ENCODE peak calls at places on chromosomes 6 and 20, in five cellular contexts. Z is natural killer cell; F is activated naive CD8-positive, alpha-beta T cell treated with anti-CD3 and anti-CD28 coated beads for 36 hours; X is mucosa of gallbladder; J is nephron progenitor cell. Y is an unnamed sample.

GRCh38 chr6:124854338-124854922 is 107.8 kb upstream of the RNF217 start:
- DNase-seq in Z (no peak), F (no peak), X (no peak), J (no peak), Y (no peak)

GRCh38 chr20:41141153-41141815 is 3.9 kb downstream of the PLCG1 start:
- DNase-seq in Z (no peak), F (no peak), X (peak; percentile 34), J (no peak), Y (no peak)

GRCh38 chr6:109453594-109454482 is 1.7 kb downstream of the MICAL1 start:
- DNase-seq in Z (no peak), F (no peak), X (no peak), J (peak; percentile 25), Y (no peak)

GRCh38 chr20:45445805-45446562 is 23.6 kb upstream of the WFDC2 start:
- DNase-seq in Z (no peak), F (peak; percentile 26), X (no peak), J (peak; percentile 76), Y (no peak)

GRCh38 chr6:163745566-163746400 is 331.3 kb downstream of the QKI start:
- DNase-seq in Z (no peak), F (no peak), X (no peak), J (peak; percentile 39), Y (no peak)

GRCh38 chr6:1391692-1392309 is 2.4 kb downstream of the FOXF2 start:
- DNase-seq in Z (no peak), F (no peak), X (no peak), J (no peak), Y (no peak)

GRCh38 chr6:26420607-26421235 is 18.6 kb downstream of the BTN3A1 start:
- DNase-seq in Z (no peak), F (no peak), X (peak; percentile 17), J (peak; percentile 27), Y (peak; percentile 24)

GRCh38 chr6:152471459-152472070 is 165.6 kb downstream of the SYNE1 start:
- DNase-seq in Z (no peak), F (no peak), X (no peak), J (peak; percentile 4), Y (no peak)

GRCh38 chr6:63449714-63450113 is 122.6 kb upstream of the LOC128125822 start:
- DNase-seq in Z (no peak), F (no peak), X (no peak), J (no peak), Y (no peak)

GRCh38 chr6:116483616-116484015 is 22.4 kb downstream of the CALHM6 start:
- DNase-seq in Z (no peak), F (no peak), X (no peak), J (no peak), Y (no peak)

GRCh38 chr6:130020892-130021483 is 2.6 kb downstream of the L3MBTL3 start:
- DNase-seq in Z (peak; percentile 65), F (peak; percentile 74), X (peak; percentile 91), J (peak; percentile 71), Y (peak; percentile 92)

GRCh38 chr6:126440923-126441322 is 101.0 kb downstream of the CENPW start:
- DNase-seq in Z (no peak), F (no peak), X (no peak), J (no peak), Y (no peak)

GRCh38 chr20:38277691-38278090 is 17.2 kb upstream of the KIAA1755 start:
- DNase-seq in Z (no peak), F (no peak), X (no peak), J (no peak), Y (no peak)

GRCh38 chr6:63923139-63923739 is 287.6 kb downstream of the PHF3 start:
- DNase-seq in Z (no peak), F (no peak), X (no peak), J (no peak), Y (peak; percentile 24)

GRCh38 chr6:28838634-28839442 is 84.9 kb downstream of the TRIM27 start:
- DNase-seq in Z (peak; percentile 74), F (peak; percentile 92), X (peak; percentile 85), J (peak; percentile 92), Y (peak; percentile 89)

GRCh38 chr6:72560721-72561593 is 60.9 kb upstream of the KCNQ5 start:
- DNase-seq in Z (no peak), F (no peak), X (no peak), J (no peak), Y (no peak)

GRCh38 chr6:56959938-56960337 is 5.0 kb downstream of the BEND6 start:
- DNase-seq in Z (no peak), F (no peak), X (no peak), J (no peak), Y (no peak)

GRCh38 chr6:9461161-9461560 is 953.7 kb downstream of the TFAP2A start:
- DNase-seq in Z (no peak), F (no peak), X (no peak), J (no peak), Y (no peak)

GRCh38 chr20:41317536-41318270 is at the start of gene ZHX3:
- DNase-seq in Z (peak; percentile 97), F (peak; percentile 100), X (peak; percentile 97), J (peak; percentile 99), Y (peak; percentile 96)

GRCh38 chr6:75171581-75172360 is 34.1 kb downstream of the COL12A1 start:
- DNase-seq in Z (no peak), F (no peak), X (no peak), J (no peak), Y (no peak)

GRCh38 chr20:62252342-62252966 is 14.1 kb downstream of the OSBPL2 start:
- DNase-seq in Z (no peak), F (no peak), X (no peak), J (no peak), Y (no peak)

GRCh38 chr6:154974485-154975149 is 20.5 kb upstream of the TIAM2 start:
- DNase-seq in Z (no peak), F (no peak), X (no peak), J (no peak), Y (no peak)

GRCh38 chr20:313948-314347 is 11.4 kb upstream of the SOX12 start:
- DNase-seq in Z (no peak), F (no peak), X (no peak), J (no peak), Y (no peak)

GRCh38 chr6:114304304-114304887 is 38.4 kb downstream of the HS3ST5 start:
- DNase-seq in Z (no peak), F (no peak), X (no peak), J (no peak), Y (no peak)

GRCh38 chr6:142400495-142400894 is 98.7 kb downstream of the ADGRG6 start:
- DNase-seq in Z (no peak), F (no peak), X (peak; percentile 56), J (no peak), Y (no peak)

GRCh38 chr6:15402401-15403045 is 156.7 kb downstream of the JARID2 start:
- DNase-seq in Z (no peak), F (no peak), X (no peak), J (no peak), Y (no peak)

GRCh38 chr20:57513199-57513598 is 11.7 kb downstream of the CTCFL start:
- DNase-seq in Z (no peak), F (no peak), X (no peak), J (no peak), Y (no peak)

GRCh38 chr6:75531174-75531573 is 37.6 kb upstream of the FILIP1 start:
- DNase-seq in Z (no peak), F (no peak), X (no peak), J (no peak), Y (no peak)

GRCh38 chr6:53095270-53095669 is 30.1 kb downstream of the FBXO9 start:
- DNase-seq in Z (no peak), F (no peak), X (no peak), J (no peak), Y (no peak)

GRCh38 chr6:43835872-43836419 is 65.9 kb downstream of the VEGFA start:
- DNase-seq in Z (no peak), F (no peak), X (no peak), J (peak; percentile 40), Y (no peak)